ENCODE peak calls at places on chromosomes 11 and 22, in ten cellular contexts. One of them, this sample, is unnamed.
A peak's percentile ranks its signal among the peaks of the same experiment; 100 is the strongest.

GRCh38 chr22:44541671-44542319 is 43.8 kb upstream of the RTL6 start:
- DNase-seq in neural progenitor cell: no peak
- DNase-seq in PC-3: no peak
- DNase-seq in neuronal stem cell: no peak
- DNase-seq in Karpas-422: no peak
- DNase-seq in GM23338: no peak
- DNase-seq in H1: no peak
- DNase-seq in lung: no peak
- DNase-seq in tibial nerve: no peak
- DNase-seq in psoas muscle: no peak
- DNase-seq in this sample: no peak

GRCh38 chr11:47302853-47303252 is 32.9 kb downstream of the MADD start:
- DNase-seq in neural progenitor cell: no peak
- DNase-seq in PC-3: no peak
- DNase-seq in neuronal stem cell: no peak
- DNase-seq in Karpas-422: no peak
- DNase-seq in GM23338: no peak
- DNase-seq in H1: no peak
- DNase-seq in lung: no peak
- DNase-seq in tibial nerve: no peak
- DNase-seq in psoas muscle: no peak
- DNase-seq in this sample: no peak

GRCh38 chr11:131534611-131535010 is 164.2 kb downstream of the NTM start:
- DNase-seq in neural progenitor cell: peak; percentile 73
- DNase-seq in PC-3: no peak
- DNase-seq in neuronal stem cell: peak; percentile 37
- DNase-seq in Karpas-422: no peak
- DNase-seq in GM23338: no peak
- DNase-seq in H1: no peak
- DNase-seq in lung: no peak
- DNase-seq in tibial nerve: no peak
- DNase-seq in psoas muscle: no peak
- DNase-seq in this sample: no peak

GRCh38 chr11:47305734-47306483 is 36.0 kb downstream of the MADD start:
- DNase-seq in neural progenitor cell: no peak
- DNase-seq in PC-3: no peak
- DNase-seq in neuronal stem cell: no peak
- DNase-seq in Karpas-422: no peak
- DNase-seq in GM23338: no peak
- DNase-seq in H1: no peak
- DNase-seq in lung: no peak
- DNase-seq in tibial nerve: no peak
- DNase-seq in psoas muscle: peak; percentile 40
- DNase-seq in this sample: peak; percentile 70

GRCh38 chr22:24068377-24068680 is 57.2 kb downstream of the CABIN1 start:
- DNase-seq in neural progenitor cell: no peak
- DNase-seq in PC-3: no peak
- DNase-seq in neuronal stem cell: no peak
- DNase-seq in Karpas-422: no peak
- DNase-seq in GM23338: no peak
- DNase-seq in H1: no peak
- DNase-seq in lung: no peak
- DNase-seq in tibial nerve: no peak
- DNase-seq in psoas muscle: no peak
- DNase-seq in this sample: no peak

GRCh38 chr22:30605449-30606110 is 1.4 kb upstream of the TCN2 start:
- DNase-seq in neural progenitor cell: peak; percentile 47
- DNase-seq in PC-3: peak; percentile 58
- DNase-seq in neuronal stem cell: no peak
- DNase-seq in Karpas-422: peak; percentile 83
- DNase-seq in GM23338: peak; percentile 75
- DNase-seq in H1: no peak
- DNase-seq in lung: peak; percentile 63
- DNase-seq in tibial nerve: no peak
- DNase-seq in psoas muscle: peak; percentile 59
- DNase-seq in this sample: no peak

GRCh38 chr11:27497284-27497866 is 9.2 kb downstream of the LIN7C start:
- DNase-seq in neural progenitor cell: no peak
- DNase-seq in PC-3: peak; percentile 62
- DNase-seq in neuronal stem cell: no peak
- DNase-seq in Karpas-422: peak; percentile 63
- DNase-seq in GM23338: peak; percentile 17
- DNase-seq in H1: no peak
- DNase-seq in lung: no peak
- DNase-seq in tibial nerve: no peak
- DNase-seq in psoas muscle: no peak
- DNase-seq in this sample: no peak

GRCh38 chr22:46011627-46012181 is 34.7 kb upstream of the WNT7B start:
- DNase-seq in neural progenitor cell: no peak
- DNase-seq in PC-3: no peak
- DNase-seq in neuronal stem cell: no peak
- DNase-seq in Karpas-422: no peak
- DNase-seq in GM23338: no peak
- DNase-seq in H1: no peak
- DNase-seq in lung: no peak
- DNase-seq in tibial nerve: no peak
- DNase-seq in psoas muscle: peak; percentile 15
- DNase-seq in this sample: peak; percentile 14

GRCh38 chr22:33874206-33874605 is 46.1 kb downstream of the LARGE1 start:
- DNase-seq in neural progenitor cell: peak; percentile 38
- DNase-seq in PC-3: no peak
- DNase-seq in neuronal stem cell: no peak
- DNase-seq in Karpas-422: no peak
- DNase-seq in GM23338: no peak
- DNase-seq in H1: no peak
- DNase-seq in lung: no peak
- DNase-seq in tibial nerve: no peak
- DNase-seq in psoas muscle: no peak
- DNase-seq in this sample: no peak

GRCh38 chr11:76799061-76799804 is 16.1 kb downstream of the TSKU start:
- DNase-seq in neural progenitor cell: peak; percentile 92
- DNase-seq in PC-3: peak; percentile 81
- DNase-seq in neuronal stem cell: peak; percentile 70
- DNase-seq in Karpas-422: peak; percentile 85
- DNase-seq in GM23338: peak; percentile 94
- DNase-seq in H1: no peak
- DNase-seq in lung: peak; percentile 86
- DNase-seq in tibial nerve: peak; percentile 82
- DNase-seq in psoas muscle: peak; percentile 89
- DNase-seq in this sample: peak; percentile 61

GRCh38 chr11:34379081-34379480 is 21.3 kb upstream of the ABTB2 start:
- DNase-seq in neural progenitor cell: no peak
- DNase-seq in PC-3: peak; percentile 94
- DNase-seq in neuronal stem cell: no peak
- DNase-seq in Karpas-422: no peak
- DNase-seq in GM23338: no peak
- DNase-seq in H1: no peak
- DNase-seq in lung: no peak
- DNase-seq in tibial nerve: no peak
- DNase-seq in psoas muscle: no peak
- DNase-seq in this sample: no peak

GRCh38 chr11:116311141-116311540 is 461.6 kb downstream of the BUD13 start:
- DNase-seq in neural progenitor cell: no peak
- DNase-seq in PC-3: no peak
- DNase-seq in neuronal stem cell: no peak
- DNase-seq in Karpas-422: no peak
- DNase-seq in GM23338: no peak
- DNase-seq in H1: no peak
- DNase-seq in lung: no peak
- DNase-seq in tibial nerve: no peak
- DNase-seq in psoas muscle: no peak
- DNase-seq in this sample: no peak

GRCh38 chr11:116733386-116733755 is 39.4 kb downstream of the BUD13 start:
- DNase-seq in neural progenitor cell: no peak
- DNase-seq in PC-3: no peak
- DNase-seq in neuronal stem cell: no peak
- DNase-seq in Karpas-422: no peak
- DNase-seq in GM23338: no peak
- DNase-seq in H1: no peak
- DNase-seq in lung: no peak
- DNase-seq in tibial nerve: no peak
- DNase-seq in psoas muscle: no peak
- DNase-seq in this sample: no peak

GRCh38 chr22:50486561-50487289 is at the start of gene MIOX:
- DNase-seq in neural progenitor cell: no peak
- DNase-seq in PC-3: no peak
- DNase-seq in neuronal stem cell: no peak
- DNase-seq in Karpas-422: no peak
- DNase-seq in GM23338: no peak
- DNase-seq in H1: no peak
- DNase-seq in lung: no peak
- DNase-seq in tibial nerve: no peak
- DNase-seq in psoas muscle: no peak
- DNase-seq in this sample: no peak

GRCh38 chr11:85590848-85591483 is 36.2 kb downstream of the DLG2 start:
- DNase-seq in neural progenitor cell: peak; percentile 49
- DNase-seq in PC-3: peak; percentile 82
- DNase-seq in neuronal stem cell: peak; percentile 20
- DNase-seq in Karpas-422: peak; percentile 84
- DNase-seq in GM23338: peak; percentile 72
- DNase-seq in H1: no peak
- DNase-seq in lung: no peak
- DNase-seq in tibial nerve: no peak
- DNase-seq in psoas muscle: no peak
- DNase-seq in this sample: no peak

GRCh38 chr22:26553056-26553752 is 36.7 kb downstream of the TPST2 start:
- DNase-seq in neural progenitor cell: no peak
- DNase-seq in PC-3: peak; percentile 44
- DNase-seq in neuronal stem cell: no peak
- DNase-seq in Karpas-422: no peak
- DNase-seq in GM23338: no peak
- DNase-seq in H1: no peak
- DNase-seq in lung: no peak
- DNase-seq in tibial nerve: no peak
- DNase-seq in psoas muscle: no peak
- DNase-seq in this sample: no peak
- H3K27ac ChIP-seq in neural progenitor cell: no peak overlapping the region
- H3K27ac ChIP-seq in PC-3: peak overlapping the region; percentile 47
- H3K27ac ChIP-seq in neuronal stem cell: no peak overlapping the region
- H3K27ac ChIP-seq in Karpas-422: peak overlapping the region; percentile 86
- H3K27ac ChIP-seq in GM23338: peak overlapping the region; percentile 56
- H3K27ac ChIP-seq in H1: no peak overlapping the region
- H3K27ac ChIP-seq in lung: no peak overlapping the region
- H3K27ac ChIP-seq in tibial nerve: no peak overlapping the region
- H3K27ac ChIP-seq in psoas muscle: peak overlapping the region; percentile 76
- H3K27ac ChIP-seq in this sample: peak overlapping the region; percentile 84

DNA sequence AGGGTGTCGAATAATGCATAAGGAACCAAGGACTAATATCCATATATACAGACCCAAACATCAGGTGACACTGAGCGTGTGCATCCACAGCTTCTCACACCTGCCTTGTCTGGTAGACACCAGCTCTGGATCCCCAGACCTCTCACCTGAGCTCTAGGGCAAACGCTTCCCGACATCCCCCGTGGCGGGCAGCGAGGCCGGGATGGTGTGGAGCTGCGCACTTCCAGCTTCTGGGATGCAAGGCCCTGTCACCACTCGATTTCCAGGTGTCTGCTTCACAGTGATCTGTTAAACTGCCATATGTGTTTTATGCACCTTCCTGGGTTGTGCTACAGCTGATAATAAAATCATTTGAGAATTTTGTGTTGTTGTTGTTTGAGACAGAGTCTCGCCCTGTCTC is 15.3 kb upstream of the TREH start:
- DNase-seq in neural progenitor cell: no peak
- DNase-seq in PC-3: no peak
- DNase-seq in neuronal stem cell: no peak
- DNase-seq in Karpas-422: no peak
- DNase-seq in GM23338: no peak
- DNase-seq in H1: no peak
- DNase-seq in lung: no peak
- DNase-seq in tibial nerve: no peak
- DNase-seq in psoas muscle: no peak
- DNase-seq in this sample: no peak
- H3K4me1 ChIP-seq in neural progenitor cell: no peaks in the 10 kb centered on the region
- H3K4me1 ChIP-seq in PC-3: peaks cover 7% of the 10 kb centered on the region
- H3K4me1 ChIP-seq in neuronal stem cell: peaks cover 2% of the 10 kb centered on the region
- H3K4me1 ChIP-seq in Karpas-422: peaks cover 6% of the 10 kb centered on the region
- H3K4me1 ChIP-seq in GM23338: peaks cover 14% of the 10 kb centered on the region
- H3K4me1 ChIP-seq in H1: peaks cover 22% of the 10 kb centered on the region
- H3K4me1 ChIP-seq in lung: no peaks in the 10 kb centered on the region
- H3K4me1 ChIP-seq in tibial nerve: peaks cover 23% of the 10 kb centered on the region
- H3K4me1 ChIP-seq in psoas muscle: peaks cover 5% of the 10 kb centered on the region
- H3K4me1 ChIP-seq in this sample: no peaks in the 10 kb centered on the region

GRCh38 chr11:110713469-110713776 is 1.2 kb upstream of the ARHGAP20 start:
- DNase-seq in neural progenitor cell: no peak
- DNase-seq in PC-3: no peak
- DNase-seq in neuronal stem cell: no peak
- DNase-seq in Karpas-422: no peak
- DNase-seq in GM23338: no peak
- DNase-seq in H1: no peak
- DNase-seq in lung: no peak
- DNase-seq in tibial nerve: no peak
- DNase-seq in psoas muscle: no peak
- DNase-seq in this sample: no peak
- H3K4me3 ChIP-seq in neural progenitor cell: peak overlapping the region; percentile 65
- H3K4me3 ChIP-seq in PC-3: no peak overlapping the region
- H3K4me3 ChIP-seq in neuronal stem cell: no peak overlapping the region
- H3K4me3 ChIP-seq in Karpas-422: no peak overlapping the region
- H3K4me3 ChIP-seq in GM23338: peak overlapping the region; percentile 82
- H3K4me3 ChIP-seq in H1: peak overlapping the region; percentile 78
- H3K4me3 ChIP-seq in lung: no peak overlapping the region
- H3K4me3 ChIP-seq in tibial nerve: no peak overlapping the region
- H3K4me3 ChIP-seq in psoas muscle: peak overlapping the region; percentile 85
- H3K4me3 ChIP-seq in this sample: no peak overlapping the region

GRCh38 chr11:28835317-28835716 is 727.1 kb downstream of the METTL15 start:
- DNase-seq in neural progenitor cell: no peak
- DNase-seq in PC-3: no peak
- DNase-seq in neuronal stem cell: no peak
- DNase-seq in Karpas-422: no peak
- DNase-seq in GM23338: no peak
- DNase-seq in H1: no peak
- DNase-seq in lung: no peak
- DNase-seq in tibial nerve: no peak
- DNase-seq in psoas muscle: no peak
- DNase-seq in this sample: no peak

GRCh38 chr11:28833169-28833568 is 725.0 kb downstream of the METTL15 start:
- DNase-seq in neural progenitor cell: no peak
- DNase-seq in PC-3: peak; percentile 12
- DNase-seq in neuronal stem cell: no peak
- DNase-seq in Karpas-422: no peak
- DNase-seq in GM23338: no peak
- DNase-seq in H1: no peak
- DNase-seq in lung: no peak
- DNase-seq in tibial nerve: no peak
- DNase-seq in psoas muscle: no peak
- DNase-seq in this sample: no peak

GRCh38 chr11:28834877-28835276 is 726.7 kb downstream of the METTL15 start:
- DNase-seq in neural progenitor cell: no peak
- DNase-seq in PC-3: peak; percentile 84
- DNase-seq in neuronal stem cell: no peak
- DNase-seq in Karpas-422: no peak
- DNase-seq in GM23338: peak; percentile 9
- DNase-seq in H1: no peak
- DNase-seq in lung: no peak
- DNase-seq in tibial nerve: no peak
- DNase-seq in psoas muscle: no peak
- DNase-seq in this sample: no peak

GRCh38 chr11:28835790-28836189 is 727.6 kb downstream of the METTL15 start:
- DNase-seq in neural progenitor cell: no peak
- DNase-seq in PC-3: peak; percentile 32
- DNase-seq in neuronal stem cell: no peak
- DNase-seq in Karpas-422: no peak
- DNase-seq in GM23338: no peak
- DNase-seq in H1: no peak
- DNase-seq in lung: no peak
- DNase-seq in tibial nerve: no peak
- DNase-seq in psoas muscle: no peak
- DNase-seq in this sample: no peak

GRCh38 chr11:28833670-28834069 is 725.5 kb downstream of the METTL15 start:
- DNase-seq in neural progenitor cell: no peak
- DNase-seq in PC-3: peak; percentile 83
- DNase-seq in neuronal stem cell: no peak
- DNase-seq in Karpas-422: no peak
- DNase-seq in GM23338: peak; percentile 14
- DNase-seq in H1: no peak
- DNase-seq in lung: no peak
- DNase-seq in tibial nerve: no peak
- DNase-seq in psoas muscle: no peak
- DNase-seq in this sample: no peak
- H3K27ac ChIP-seq in neural progenitor cell: no peak overlapping the region
- H3K27ac ChIP-seq in PC-3: peak overlapping the region; percentile 94
- H3K27ac ChIP-seq in neuronal stem cell: no peak overlapping the region
- H3K27ac ChIP-seq in Karpas-422: no peak overlapping the region
- H3K27ac ChIP-seq in GM23338: no peak overlapping the region
- H3K27ac ChIP-seq in H1: no peak overlapping the region
- H3K27ac ChIP-seq in lung: no peak overlapping the region
- H3K27ac ChIP-seq in tibial nerve: no peak overlapping the region
- H3K27ac ChIP-seq in psoas muscle: no peak overlapping the region
- H3K27ac ChIP-seq in this sample: no peak overlapping the region